ENCODE peak calls at places on chromosomes 4 and X, in nine cellular contexts. Y is aorta; E is glomerular endothelial cell; D is GM18507; A is heart right ventricle; X is CD8-positive, alpha-beta memory T cell; I is NCI-H2081; N is GM06990; O is NCI-H345. K is an unnamed sample.

GRCh38 chr4:116860891-116861290 is 224.5 kb downstream of the TRAM1L1 start:
- DNase-seq in Y (no peak), E (no peak), D (no peak), A (no peak), X (no peak), I (no peak), N (no peak), O (no peak), K (no peak)

GRCh38 chrX:51272638-51273037 is 60.0 kb upstream of the NUDT10 start:
- DNase-seq in Y (no peak), E (no peak), D (no peak), A (no peak), X (no peak), I (no peak), N (no peak), O (no peak), K (no peak)

GRCh38 chrX:120457766-120458180 is 11.3 kb downstream of the LAMP2 start:
- DNase-seq in Y (no peak), E (no peak), D (no peak), A (no peak), X (no peak), I (no peak), N (peak; percentile 12), O (no peak), K (no peak)

GRCh38 chr4:111991797-111992196 is 153.5 kb upstream of the FAM241A start:
- DNase-seq in Y (no peak), E (peak; percentile 63), D (no peak), A (no peak), X (no peak), I (no peak), N (peak; percentile 15), O (no peak), K (no peak)

GRCh38 chrX:29788991-29789699 is 426.2 kb upstream of the MAGEB2 start:
- DNase-seq in Y (no peak), E (no peak), D (no peak), A (no peak), X (no peak), I (no peak), N (no peak), O (no peak), K (no peak)

GRCh38 chr4:140497776-140498636 is at the start of gene MGAT4D:
- DNase-seq in Y (no peak), E (no peak), D (no peak), A (peak; percentile 8), X (no peak), I (no peak), N (no peak), O (no peak), K (no peak)

GRCh38 chr4:127138586-127138985 is 494.2 kb upstream of the INTU start:
- DNase-seq in Y (no peak), E (no peak), D (no peak), A (no peak), X (no peak), I (no peak), N (no peak), O (no peak), K (no peak)

GRCh38 chr4:57109530-57109846 is 697 bp downstream of the IGFBP7 start:
- DNase-seq in Y (peak; percentile 58), E (no peak), D (no peak), A (no peak), X (no peak), I (no peak), N (peak; percentile 3), O (no peak), K (no peak)